ENCODE peak calls at places on chromosomes 4 and X, in four cellular contexts. One of them, this sample, is unnamed.

GRCh38 chr4:59848457-59848856 is 1351.7 kb upstream of the ADGRL3 start:
- DNase-seq in PC-3: no peak
- DNase-seq in PC-9: no peak
- DNase-seq in A549: no peak
- DNase-seq in this sample: peak

GRCh38 chr4:69735119-69735518 is 25.3 kb downstream of the SULT1B1 start:
- DNase-seq in A549: no peak
- DNase-seq in PC-3: peak
- DNase-seq in PC-9: no peak
- DNase-seq in this sample: no peak

GRCh38 chr4:74967324-74967723 is 34.4 kb downstream of the PARM1 start:
- DNase-seq in PC-9: no peak
- DNase-seq in PC-3: no peak
- DNase-seq in A549: no peak
- DNase-seq in this sample: no peak

GRCh38 chr4:40731792-40732245 is 17.9 kb upstream of the NSUN7 start:
- DNase-seq in PC-9: no peak
- DNase-seq in PC-3: no peak
- DNase-seq in A549: no peak
- DNase-seq in this sample: no peak

GRCh38 chrX:141935645-141936044 is 32.0 kb downstream of the MAGEC1 start:
- DNase-seq in A549: no peak
- DNase-seq in PC-9: no peak
- DNase-seq in PC-3: no peak
- DNase-seq in this sample: no peak

GRCh38 chr4:56388311-56388710 is 1.0 kb upstream of the AASDH start:
- DNase-seq in PC-9: no peak
- DNase-seq in PC-3: peak
- DNase-seq in A549: no peak
- DNase-seq in this sample: no peak

GRCh38 chr4:72302981-72303704 is 265.9 kb downstream of the ADAMTS3 start:
- DNase-seq in A549: peak
- DNase-seq in PC-3: peak
- DNase-seq in PC-9: peak
- DNase-seq in this sample: peak

GRCh38 chr4:40909363-40909876 is 159.7 kb downstream of the NSUN7 start:
- DNase-seq in A549: no peak
- DNase-seq in PC-3: peak
- DNase-seq in PC-9: peak
- DNase-seq in this sample: no peak

GRCh38 chr4:8586671-8587468 is 5.7 kb upstream of the CPZ start:
- DNase-seq in PC-3: peak
- DNase-seq in PC-9: no peak
- DNase-seq in A549: no peak
- DNase-seq in this sample: no peak

GRCh38 chrX:139890991-139891700 is 41.7 kb downstream of the ATP11C start:
- DNase-seq in A549: no peak
- DNase-seq in PC-9: peak
- DNase-seq in PC-3: peak
- DNase-seq in this sample: no peak

GRCh38 chr4:100299441-100299840 is 109.2 kb upstream of the DDIT4L start:
- DNase-seq in PC-3: no peak
- DNase-seq in PC-9: no peak
- DNase-seq in A549: no peak
- DNase-seq in this sample: no peak

GRCh38 chr4:100302061-100303026 is 112.1 kb upstream of the DDIT4L start:
- DNase-seq in A549: no peak
- DNase-seq in PC-3: no peak
- DNase-seq in PC-9: no peak
- DNase-seq in this sample: no peak

GRCh38 chr4:100295792-100296191 is 105.5 kb upstream of the DDIT4L start:
- DNase-seq in PC-3: no peak
- DNase-seq in A549: no peak
- DNase-seq in PC-9: no peak
- DNase-seq in this sample: no peak

GRCh38 chr4:100294356-100294755 is 104.1 kb upstream of the DDIT4L start:
- DNase-seq in PC-3: no peak
- DNase-seq in PC-9: no peak
- DNase-seq in A549: no peak
- DNase-seq in this sample: no peak

GRCh38 chr4:100299019-100299418 is 108.8 kb upstream of the DDIT4L start:
- DNase-seq in PC-3: peak
- DNase-seq in A549: no peak
- DNase-seq in PC-9: no peak
- DNase-seq in this sample: no peak
- H3K4me2 ChIP-seq in PC-3: no peak
- H3K4me2 ChIP-seq in A549: no peak
- H3K4me2 ChIP-seq in PC-9: no peak
- H3K4me2 ChIP-seq in this sample: no peak

GRCh38 chr4:123893746-123894095 is 497.1 kb downstream of the SPRY1 start:
- DNase-seq in PC-3: no peak
- DNase-seq in PC-9: no peak
- DNase-seq in A549: no peak
- DNase-seq in this sample: no peak
- H3K4me2 ChIP-seq in PC-3: no peak
- H3K4me2 ChIP-seq in PC-9: no peak
- H3K4me2 ChIP-seq in A549: no peak
- H3K4me2 ChIP-seq in this sample: no peak

DNA sequence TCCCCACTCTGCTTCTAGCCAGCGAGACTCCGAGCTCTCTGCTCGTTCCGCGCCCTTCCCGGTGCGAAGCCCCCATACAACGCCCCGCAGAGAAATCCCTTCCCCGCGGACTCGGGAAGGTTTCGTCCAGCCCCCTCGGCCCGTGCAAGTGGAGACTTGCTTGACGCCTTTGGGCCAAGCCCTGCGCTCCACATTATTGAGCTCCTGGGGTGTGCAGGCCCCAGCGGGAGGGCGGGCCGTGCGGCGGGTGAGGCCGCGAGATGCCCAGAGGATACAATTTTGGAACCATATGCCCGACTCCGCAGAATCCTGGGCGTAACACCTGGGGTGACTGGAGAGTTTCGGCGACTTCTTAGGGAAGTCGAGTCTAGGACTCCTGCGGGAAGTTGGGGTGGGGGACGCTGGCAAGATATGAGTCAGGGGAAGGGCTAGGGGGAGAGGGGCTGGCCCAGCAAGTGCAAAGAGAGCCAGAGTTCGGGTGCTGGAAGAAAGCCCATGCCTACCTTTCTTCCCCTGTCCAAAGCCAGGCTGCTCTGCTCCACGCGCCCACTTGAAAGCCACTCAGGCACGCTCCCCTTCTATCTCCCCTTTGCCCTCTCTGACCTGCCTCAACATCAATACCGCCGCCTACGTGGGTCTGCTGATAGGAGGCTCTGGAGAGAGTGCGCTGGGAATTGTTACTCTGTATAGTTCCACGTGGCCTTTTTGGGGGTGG is 1.1 kb upstream of the ELF4 start:
- DNase-seq in A549: no peak
- DNase-seq in PC-9: peak
- DNase-seq in PC-3: no peak
- DNase-seq in this sample: no peak
- H3K4me2 ChIP-seq in A549: peak
- H3K4me2 ChIP-seq in PC-9: peak
- H3K4me2 ChIP-seq in PC-3: peak
- H3K4me2 ChIP-seq in this sample: no peak

GRCh38 chr4:133148690-133149363 is at the start of gene PCDH10:
- DNase-seq in PC-3: peak
- DNase-seq in A549: peak
- DNase-seq in PC-9: peak
- DNase-seq in this sample: peak
- H3K4me2 ChIP-seq in PC-3: peak
- H3K4me2 ChIP-seq in A549: peak
- H3K4me2 ChIP-seq in PC-9: no peak
- H3K4me2 ChIP-seq in this sample: peak

GRCh38 chrX:29471829-29472228 is 743.5 kb upstream of the MAGEB2 start:
- DNase-seq in PC-9: no peak
- DNase-seq in PC-3: no peak
- DNase-seq in A549: no peak
- DNase-seq in this sample: no peak

GRCh38 chrX:29466441-29466840 is 748.9 kb upstream of the MAGEB2 start:
- DNase-seq in PC-9: no peak
- DNase-seq in A549: no peak
- DNase-seq in PC-3: no peak
- DNase-seq in this sample: no peak

GRCh38 chrX:29468911-29469494 is 746.4 kb upstream of the MAGEB2 start:
- DNase-seq in A549: no peak
- DNase-seq in PC-3: no peak
- DNase-seq in PC-9: no peak
- DNase-seq in this sample: no peak

DNA sequence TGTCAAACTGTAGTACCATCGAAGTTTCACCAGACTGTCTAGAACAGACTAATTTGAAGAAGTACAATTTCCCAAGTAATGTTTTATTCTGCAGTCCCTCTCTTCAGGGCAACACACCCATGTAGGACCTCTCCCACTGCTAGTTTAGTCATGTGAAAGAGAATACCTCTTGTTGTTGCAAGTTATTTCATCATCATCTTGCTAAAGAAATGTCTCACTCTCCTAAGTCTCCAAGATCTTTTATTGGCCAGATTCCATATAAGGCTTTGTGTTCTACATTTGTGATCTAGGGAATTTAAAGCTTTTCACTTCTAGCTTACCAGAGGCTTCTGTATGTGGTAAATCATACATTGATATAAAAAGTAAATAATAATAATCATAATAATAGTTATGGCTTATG is 745.3 kb upstream of the MAGEB2 start:
- DNase-seq in PC-9: no peak
- DNase-seq in PC-3: no peak
- DNase-seq in A549: no peak
- DNase-seq in this sample: no peak
- H3K4me2 ChIP-seq in PC-9: no peak
- H3K4me2 ChIP-seq in PC-3: no peak
- H3K4me2 ChIP-seq in A549: peak
- H3K4me2 ChIP-seq in this sample: no peak

GRCh38 chr4:142473960-142474338 is 372.2 kb downstream of the INPP4B start:
- DNase-seq in PC-9: no peak
- DNase-seq in PC-3: no peak
- DNase-seq in A549: no peak
- DNase-seq in this sample: no peak

GRCh38 chr4:142473218-142473959 is 372.7 kb downstream of the INPP4B start:
- DNase-seq in PC-3: peak
- DNase-seq in PC-9: peak
- DNase-seq in A549: no peak
- DNase-seq in this sample: no peak

GRCh38 chr4:142480244-142480643 is 365.9 kb downstream of the INPP4B start:
- DNase-seq in A549: no peak
- DNase-seq in PC-9: peak
- DNase-seq in PC-3: peak
- DNase-seq in this sample: no peak

GRCh38 chr4:142474398-142475087 is 371.6 kb downstream of the INPP4B start:
- DNase-seq in A549: peak
- DNase-seq in PC-9: peak
- DNase-seq in PC-3: peak
- DNase-seq in this sample: no peak

DNA sequence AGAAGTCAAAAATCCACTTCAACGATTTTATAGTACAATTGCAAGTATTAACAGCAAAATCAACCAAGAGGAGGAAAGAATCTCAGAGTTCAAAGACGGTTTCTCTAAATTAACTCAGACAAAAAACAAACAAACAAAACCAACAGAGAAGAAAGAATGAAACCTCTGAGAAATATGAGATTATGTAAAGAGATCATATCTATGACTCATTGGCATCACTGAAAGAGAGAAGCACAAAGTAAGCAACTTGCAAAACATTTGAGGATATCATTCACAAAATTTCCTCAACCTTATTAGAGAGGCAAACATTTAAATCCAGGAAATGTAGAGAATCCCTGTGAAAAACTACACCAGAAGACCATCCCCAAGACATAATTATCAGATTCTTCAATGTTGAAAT is 370.4 kb downstream of the INPP4B start:
- DNase-seq in A549: no peak
- DNase-seq in PC-3: peak
- DNase-seq in PC-9: no peak
- DNase-seq in this sample: no peak
- H3K4me2 ChIP-seq in A549: peak
- H3K4me2 ChIP-seq in PC-3: peak
- H3K4me2 ChIP-seq in PC-9: peak
- H3K4me2 ChIP-seq in this sample: no peak

GRCh38 chr4:152927737-152928136 is 8.4 kb upstream of the FHDC1 start:
- DNase-seq in PC-3: no peak
- DNase-seq in A549: no peak
- DNase-seq in PC-9: no peak
- DNase-seq in this sample: no peak
- H3K4me2 ChIP-seq in PC-3: no peak
- H3K4me2 ChIP-seq in A549: no peak
- H3K4me2 ChIP-seq in PC-9: no peak
- H3K4me2 ChIP-seq in this sample: no peak

DNA sequence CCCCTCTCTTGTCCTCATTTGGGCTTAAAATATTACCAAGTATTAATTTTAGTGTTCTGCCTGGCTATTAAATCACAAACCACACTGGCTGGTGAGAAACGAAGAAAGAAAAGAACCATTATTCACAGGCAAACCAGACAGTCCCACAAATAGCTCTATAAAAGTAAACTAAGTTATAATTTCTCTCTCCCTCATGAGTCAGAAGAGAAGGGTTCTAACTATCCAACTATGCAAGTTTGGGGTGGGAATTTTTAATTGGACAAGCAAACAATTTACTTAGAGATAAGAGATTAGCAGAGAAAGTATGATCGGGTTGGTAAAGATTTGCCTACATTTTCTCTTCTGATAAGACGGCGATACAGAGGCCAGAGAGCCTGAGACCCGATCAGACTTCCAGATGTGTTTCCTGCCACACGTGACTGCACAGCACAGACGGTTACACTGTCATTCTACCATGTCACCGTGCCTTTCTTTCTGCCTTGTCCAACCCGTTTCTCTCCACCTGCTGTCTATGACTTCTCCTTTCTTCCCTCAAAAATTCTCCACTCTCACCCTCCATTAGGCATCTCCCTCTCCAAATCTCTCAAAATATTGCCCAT is 52.3 kb downstream of the MEPE start:
- DNase-seq in PC-9: no peak
- DNase-seq in A549: no peak
- DNase-seq in PC-3: no peak
- DNase-seq in this sample: no peak
- H3K4me2 ChIP-seq in PC-9: no peak
- H3K4me2 ChIP-seq in A549: no peak
- H3K4me2 ChIP-seq in PC-3: no peak
- H3K4me2 ChIP-seq in this sample: no peak

DNA sequence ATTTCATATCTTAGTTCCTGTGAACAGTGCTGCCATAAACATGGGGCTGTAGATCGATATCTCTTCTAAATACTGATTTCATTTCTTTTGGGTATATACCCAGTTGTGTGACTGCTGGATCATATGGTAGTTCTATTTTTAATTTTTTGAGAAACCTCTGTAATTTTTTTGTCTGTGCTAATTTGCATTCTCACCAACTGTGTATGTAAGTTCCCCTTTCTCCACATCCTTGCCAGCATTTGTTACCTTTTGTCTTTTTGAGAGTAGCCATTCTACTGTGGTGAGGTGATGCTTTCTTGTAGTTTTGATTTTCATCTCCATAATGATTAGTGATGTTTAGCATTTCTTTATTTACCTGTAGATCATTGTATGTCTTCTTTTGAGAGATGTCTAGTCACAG is 2086.5 kb upstream of the TENM3 start:
- DNase-seq in PC-3: no peak
- DNase-seq in A549: no peak
- DNase-seq in PC-9: no peak
- DNase-seq in this sample: no peak
- H3K4me2 ChIP-seq in PC-3: no peak
- H3K4me2 ChIP-seq in A549: no peak
- H3K4me2 ChIP-seq in PC-9: no peak
- H3K4me2 ChIP-seq in this sample: no peak